ENCODE peak calls at places on chromosomes 12 and 14, in four cellular contexts. One of them, this sample, is unnamed.

GRCh38 chr12:77685112-77685511 is 145.6 kb upstream of the NAV3 start:
- DNase-seq in NCI-H1092: peak
- DNase-seq in hypothalamus: peak
- DNase-seq in MCF 10A: peak
- DNase-seq in this sample: peak

GRCh38 chr12:131701705-131702572 is 9.0 kb upstream of the SFSWAP start:
- DNase-seq in MCF 10A: no peak
- DNase-seq in hypothalamus: no peak
- DNase-seq in NCI-H1092: no peak
- DNase-seq in this sample: no peak

GRCh38 chr14:49769581-49770211 is 1.7 kb downstream of the KLHDC2 start:
- DNase-seq in MCF 10A: no peak
- DNase-seq in NCI-H1092: no peak
- DNase-seq in hypothalamus: no peak
- DNase-seq in this sample: no peak

GRCh38 chr12:26906704-26907103 is 31.1 kb downstream of the INTS13 start:
- DNase-seq in hypothalamus: no peak
- DNase-seq in NCI-H1092: no peak
- DNase-seq in MCF 10A: no peak
- DNase-seq in this sample: no peak

GRCh38 chr14:99599440-99599839 is 4.6 kb downstream of the CCDC85C start:
- DNase-seq in hypothalamus: no peak
- DNase-seq in NCI-H1092: no peak
- DNase-seq in MCF 10A: no peak
- DNase-seq in this sample: no peak

GRCh38 chr12:21026302-21026701 is 104.7 kb upstream of the SLCO1B1 start:
- DNase-seq in hypothalamus: no peak
- DNase-seq in NCI-H1092: no peak
- DNase-seq in MCF 10A: no peak
- DNase-seq in this sample: no peak

GRCh38 chr12:12180136-12180535 is 86.7 kb downstream of the LRP6 start:
- DNase-seq in MCF 10A: no peak
- DNase-seq in hypothalamus: no peak
- DNase-seq in NCI-H1092: no peak
- DNase-seq in this sample: no peak

GRCh38 chr12:90628213-90628612 is 326.8 kb downstream of the CCER1 start:
- DNase-seq in MCF 10A: no peak
- DNase-seq in NCI-H1092: no peak
- DNase-seq in hypothalamus: no peak
- DNase-seq in this sample: no peak

GRCh38 chr12:118307069-118307954 is 65.4 kb downstream of the TAOK3 start:
- DNase-seq in MCF 10A: peak
- DNase-seq in hypothalamus: no peak
- DNase-seq in NCI-H1092: no peak
- DNase-seq in this sample: no peak

GRCh38 chr14:78327426-78328210 is 157.4 kb downstream of the NRXN3 start:
- DNase-seq in hypothalamus: no peak
- DNase-seq in MCF 10A: no peak
- DNase-seq in NCI-H1092: no peak
- DNase-seq in this sample: no peak

GRCh38 chr14:52240623-52241022 is 26.9 kb upstream of the PTGDR start:
- DNase-seq in hypothalamus: no peak
- DNase-seq in NCI-H1092: no peak
- DNase-seq in MCF 10A: no peak
- DNase-seq in this sample: no peak

GRCh38 chr12:12736759-12737676 is 19.9 kb downstream of the CDKN1B start:
- DNase-seq in hypothalamus: no peak
- DNase-seq in MCF 10A: peak
- DNase-seq in NCI-H1092: no peak
- DNase-seq in this sample: peak

GRCh38 chr14:44507183-44507582 is at the start of gene FSCB:
- DNase-seq in MCF 10A: no peak
- DNase-seq in hypothalamus: no peak
- DNase-seq in NCI-H1092: no peak
- DNase-seq in this sample: no peak

GRCh38 chr12:99957866-99958466 is 26.8 kb downstream of the ANKS1B start:
- DNase-seq in hypothalamus: no peak
- DNase-seq in NCI-H1092: no peak
- DNase-seq in MCF 10A: peak
- DNase-seq in this sample: no peak

GRCh38 chr14:95025941-95026340 is 131.4 kb downstream of the DICER1 start:
- DNase-seq in NCI-H1092: no peak
- DNase-seq in hypothalamus: no peak
- DNase-seq in MCF 10A: no peak
- DNase-seq in this sample: no peak

GRCh38 chr14:50039734-50040400 is 76.5 kb downstream of the VCPKMT start:
- DNase-seq in NCI-H1092: no peak
- DNase-seq in hypothalamus: no peak
- DNase-seq in MCF 10A: peak
- DNase-seq in this sample: no peak

GRCh38 chr14:55942101-55942645 is 176.0 kb upstream of the PELI2 start:
- DNase-seq in NCI-H1092: no peak
- DNase-seq in MCF 10A: no peak
- DNase-seq in hypothalamus: no peak
- DNase-seq in this sample: no peak

GRCh38 chr12:3103806-3104205 is 26.6 kb downstream of the TSPAN9 start:
- DNase-seq in MCF 10A: no peak
- DNase-seq in hypothalamus: no peak
- DNase-seq in NCI-H1092: no peak
- DNase-seq in this sample: no peak

GRCh38 chr12:94643585-94643984 is 6.8 kb downstream of the TMCC3 start:
- DNase-seq in hypothalamus: no peak
- DNase-seq in MCF 10A: peak
- DNase-seq in NCI-H1092: no peak
- DNase-seq in this sample: no peak

GRCh38 chr14:34374998-34375740 is 86.9 kb downstream of the SPTSSA start:
- DNase-seq in NCI-H1092: no peak
- DNase-seq in MCF 10A: peak
- DNase-seq in hypothalamus: no peak
- DNase-seq in this sample: no peak

GRCh38 chr12:124833693-124834122 is 30.0 kb downstream of the SCARB1 start:
- DNase-seq in NCI-H1092: peak
- DNase-seq in hypothalamus: no peak
- DNase-seq in MCF 10A: peak
- DNase-seq in this sample: peak

GRCh38 chr14:99148131-99148530 is 123.9 kb downstream of the BCL11B start:
- DNase-seq in NCI-H1092: no peak
- DNase-seq in MCF 10A: no peak
- DNase-seq in hypothalamus: no peak
- DNase-seq in this sample: no peak

GRCh38 chr14:35366048-35366428 is 38.5 kb downstream of the NFKBIA start:
- DNase-seq in NCI-H1092: no peak
- DNase-seq in hypothalamus: no peak
- DNase-seq in MCF 10A: no peak
- DNase-seq in this sample: peak

GRCh38 chr14:67940894-67941455 is 121.4 kb downstream of the RAD51B start:
- DNase-seq in MCF 10A: peak
- DNase-seq in NCI-H1092: no peak
- DNase-seq in hypothalamus: no peak
- DNase-seq in this sample: no peak